ENCODE peak calls at places on chromosomes 16 and 17, in eight cellular contexts. G is dorsolateral prefrontal cortex; W is cardiac septum; E is Caco-2; O is T-helper 17 cell; U is stimulated activated CD4-positive, alpha-beta T cell treated with anti-CD3 and anti-CD28 coated beads, TNF-alpha, amount 100 ng/mL, for 4 hours; B is activated CD4-positive, alpha-beta T cell treated with anti-CD3 and anti-CD28 coated beads, Interleukin-2, amount 50 U/mL, for 48 hours; K is foreskin fibroblast. Q is an unnamed sample.

GRCh38 chr17:44898768-44899073 is 524 bp downstream of the EFTUD2 start:
- DNase-seq in G (no peak), W (no peak), E (no peak), O (no peak), U (no peak), B (no peak), K (no peak), Q (no peak)

GRCh38 chr16:78503501-78504110 is 404.2 kb downstream of the WWOX start:
- DNase-seq in G (no peak), W (no peak), E (peak; percentile 44), O (peak; percentile 24), U (no peak), B (peak; percentile 22), K (peak; percentile 10), Q (no peak)

GRCh38 chr16:86357950-86358349 is 152.4 kb upstream of the FOXF1 start:
- DNase-seq in G (no peak), W (no peak), E (no peak), O (no peak), U (no peak), B (no peak), K (no peak), Q (no peak)

GRCh38 chr17:80198144-80198661 is 21.9 kb downstream of the SGSH start:
- DNase-seq in G (no peak), W (no peak), E (no peak), O (no peak), U (no peak), B (no peak), K (peak; percentile 53), Q (no peak)

GRCh38 chr17:33267279-33267790 is 25.8 kb downstream of the ASIC2 start:
- DNase-seq in G (no peak), W (no peak), E (no peak), O (no peak), U (no peak), B (no peak), K (peak; percentile 88), Q (no peak)

GRCh38 chr17:56165017-56165720 is 11.9 kb downstream of the ANKFN1 start:
- DNase-seq in G (no peak), W (no peak), E (no peak), O (no peak), U (no peak), B (no peak), K (no peak), Q (no peak)

GRCh38 chr17:79942591-79943353 is 92.9 kb downstream of the TBC1D16 start:
- DNase-seq in G (peak; percentile 25), W (peak; percentile 61), E (peak; percentile 23), O (no peak), U (no peak), B (no peak), K (peak; percentile 59), Q (peak; percentile 61)

GRCh38 chr16:47886631-47887415 is 269.0 kb downstream of the ABCC12 start:
- DNase-seq in G (no peak), W (no peak), E (no peak), O (no peak), U (no peak), B (no peak), K (no peak), Q (no peak)

GRCh38 chr16:82363026-82363816 is 193.2 kb upstream of the MPHOSPH6 start:
- DNase-seq in G (no peak), W (no peak), E (no peak), O (no peak), U (no peak), B (no peak), K (no peak), Q (no peak)

GRCh38 chr17:51270675-51271074 is 10.3 kb downstream of the UTP18 start:
- DNase-seq in G (no peak), W (no peak), E (no peak), O (no peak), U (no peak), B (no peak), K (no peak), Q (no peak)

GRCh38 chr16:53881371-53881770 is 177.4 kb downstream of the FTO start:
- DNase-seq in G (no peak), W (no peak), E (peak; percentile 77), O (no peak), U (no peak), B (no peak), K (peak; percentile 69), Q (no peak)

GRCh38 chr16:70754371-70754770 is 46.6 kb downstream of the VAC14 start:
- DNase-seq in G (no peak), W (no peak), E (no peak), O (no peak), U (no peak), B (no peak), K (no peak), Q (no peak)

GRCh38 chr17:49496183-49496865 is 1.2 kb downstream of the NGFR start:
- DNase-seq in G (peak; percentile 84), W (peak; percentile 86), E (no peak), O (peak; percentile 87), U (peak; percentile 71), B (peak; percentile 87), K (peak; percentile 76), Q (peak; percentile 92)

GRCh38 chr17:38528101-38528500 is 77.7 kb downstream of the SRCIN1 start:
- DNase-seq in G (no peak), W (no peak), E (no peak), O (no peak), U (no peak), B (no peak), K (no peak), Q (no peak)

GRCh38 chr16:89712476-89712805 is 8.3 kb downstream of the VPS9D1 start:
- DNase-seq in G (no peak), W (no peak), E (no peak), O (no peak), U (no peak), B (no peak), K (peak; percentile 42), Q (no peak)

GRCh38 chr16:70573451-70574121 is 50.0 kb downstream of the SF3B3 start:
- DNase-seq in G (no peak), W (peak; percentile 66), E (no peak), O (no peak), U (no peak), B (no peak), K (peak; percentile 97), Q (peak; percentile 70)

GRCh38 chr17:69050999-69051775 is 9.5 kb downstream of the ABCA9 start:
- DNase-seq in G (no peak), W (no peak), E (no peak), O (no peak), U (no peak), B (no peak), K (peak; percentile 78), Q (no peak)

GRCh38 chr17:58320163-58320558 is 8.4 kb downstream of the TSPOAP1 start:
- DNase-seq in G (no peak), W (no peak), E (no peak), O (no peak), U (no peak), B (no peak), K (no peak), Q (no peak)

GRCh38 chr17:32111141-32111771 is 31.0 kb upstream of the RHOT1 start:
- DNase-seq in G (peak; percentile 52), W (no peak), E (no peak), O (peak; percentile 6), U (no peak), B (peak; percentile 28), K (peak; percentile 73), Q (peak; percentile 85)

GRCh38 chr17:36578671-36579070 is 13.0 kb upstream of the DHRS11 start:
- DNase-seq in G (no peak), W (no peak), E (no peak), O (no peak), U (no peak), B (no peak), K (no peak), Q (no peak)

GRCh38 chr16:29641561-29641960 is 21.5 kb upstream of the SPN start:
- DNase-seq in G (no peak), W (no peak), E (no peak), O (no peak), U (no peak), B (no peak), K (peak; percentile 16), Q (no peak)